ENCODE peak calls at places on chromosomes 16 and 17, in five cellular contexts. G, O, F, X and V are unnamed samples.

GRCh38 chr16:80824623-80825364 is 20.4 kb upstream of the CDYL2 start:
- DNase-seq in G (no peak), O (peak; percentile 68), F (no peak), X (peak; percentile 6), V (peak; percentile 57)

GRCh38 chr17:78138204-78139060 is 7.8 kb upstream of the C17orf99 start:
- DNase-seq in G (no peak), O (no peak), F (no peak), X (no peak), V (no peak)

GRCh38 chr17:73419051-73419450 is 107.2 kb upstream of the CDC42EP4 start:
- DNase-seq in G (no peak), O (no peak), F (no peak), X (no peak), V (no peak)

GRCh38 chr16:48067388-48067787 is 88.4 kb downstream of the ABCC12 start:
- DNase-seq in G (no peak), O (no peak), F (no peak), X (no peak), V (no peak)

GRCh38 chr17:79984045-79984840 is 51.4 kb downstream of the TBC1D16 start:
- DNase-seq in G (no peak), O (no peak), F (no peak), X (no peak), V (no peak)

GRCh38 chr16:4847774-4848587 is 700 bp downstream of the UBN1 start:
- DNase-seq in G (peak; percentile 13), O (peak; percentile 60), F (peak; percentile 47), X (no peak), V (peak; percentile 78)

GRCh38 chr16:31868701-31869167 is 4.9 kb upstream of the ZNF267 start:
- DNase-seq in G (peak; percentile 74), O (peak; percentile 91), F (no peak), X (peak; percentile 75), V (peak; percentile 81)

GRCh38 chr17:27106347-27106981 is 187.4 kb upstream of the WSB1 start:
- DNase-seq in G (no peak), O (no peak), F (no peak), X (no peak), V (no peak)

GRCh38 chr16:4685776-4686496 is 7.4 kb upstream of the NUDT16L1 start:
- DNase-seq in G (no peak), O (no peak), F (no peak), X (no peak), V (no peak)

GRCh38 chr17:38926290-38927070 is 1.1 kb downstream of the LASP1NB start:
- DNase-seq in G (no peak), O (no peak), F (no peak), X (no peak), V (no peak)

GRCh38 chr17:44219126-44219635 is 294 bp downstream of the UBTF start:
- DNase-seq in G (peak; percentile 65), O (peak; percentile 77), F (no peak), X (peak; percentile 80), V (peak; percentile 71)

GRCh38 chr16:88527186-88527936 is 42.8 kb upstream of the ZC3H18 start:
- DNase-seq in G (peak; percentile 56), O (peak; percentile 71), F (peak; percentile 39), X (peak; percentile 61), V (peak; percentile 63)

GRCh38 chr16:87490091-87490798 is 2.6 kb downstream of the ZCCHC14 start:
- DNase-seq in G (no peak), O (peak; percentile 31), F (no peak), X (peak; percentile 81), V (no peak)

GRCh38 chr16:21104124-21104860 is 46.4 kb downstream of the DNAH3 start:
- DNase-seq in G (no peak), O (no peak), F (no peak), X (no peak), V (no peak)

GRCh38 chr17:11986939-11987329 is 10.3 kb downstream of the ZNF18 start:
- DNase-seq in G (no peak), O (no peak), F (no peak), X (no peak), V (peak; percentile 61)

GRCh38 chr16:19843371-19843770 is 41.3 kb downstream of the GPRC5B start:
- DNase-seq in G (no peak), O (no peak), F (no peak), X (no peak), V (no peak)